ENCODE peak calls at places on chromosomes 5 and 9, in seven cellular contexts. One of them, this sample, is unnamed.
A peak's percentile ranks its signal among the peaks of the same experiment; 100 is the strongest.

GRCh38 chr9:124869466-124869985 is 7.6 kb downstream of the ARPC5L start:
- DNase-seq in sigmoid colon: no peak
- DNase-seq in psoas muscle: no peak
- DNase-seq in stomach: peak; percentile 43
- DNase-seq in esophagus squamous epithelium: no peak
- DNase-seq in cardiac muscle cell: peak; percentile 45
- DNase-seq in mammary epithelial cell: peak; percentile 48
- DNase-seq in this sample: peak; percentile 69

GRCh38 chr5:155408465-155408864 is 394.9 kb downstream of the KIF4B start:
- DNase-seq in sigmoid colon: no peak
- DNase-seq in cardiac muscle cell: no peak
- DNase-seq in psoas muscle: no peak
- DNase-seq in esophagus squamous epithelium: no peak
- DNase-seq in mammary epithelial cell: no peak
- DNase-seq in stomach: no peak
- DNase-seq in this sample: no peak

GRCh38 chr9:109289931-109290330 is 30.9 kb downstream of the EPB41L4B start:
- DNase-seq in sigmoid colon: no peak
- DNase-seq in stomach: no peak
- DNase-seq in mammary epithelial cell: no peak
- DNase-seq in cardiac muscle cell: no peak
- DNase-seq in esophagus squamous epithelium: no peak
- DNase-seq in psoas muscle: no peak
- DNase-seq in this sample: no peak

GRCh38 chr5:155260798-155261197 is 247.2 kb downstream of the KIF4B start:
- DNase-seq in mammary epithelial cell: no peak
- DNase-seq in stomach: no peak
- DNase-seq in psoas muscle: no peak
- DNase-seq in cardiac muscle cell: peak; percentile 58
- DNase-seq in sigmoid colon: no peak
- DNase-seq in esophagus squamous epithelium: no peak
- DNase-seq in this sample: no peak

GRCh38 chr5:149583394-149583793 is 2.1 kb downstream of the ARHGEF37 start:
- DNase-seq in esophagus squamous epithelium: no peak
- DNase-seq in sigmoid colon: no peak
- DNase-seq in stomach: peak; percentile 76
- DNase-seq in mammary epithelial cell: no peak
- DNase-seq in cardiac muscle cell: no peak
- DNase-seq in psoas muscle: no peak
- DNase-seq in this sample: no peak

GRCh38 chr9:2053883-2054845 is 39.0 kb downstream of the SMARCA2 start:
- DNase-seq in mammary epithelial cell: peak; percentile 26
- DNase-seq in cardiac muscle cell: no peak
- DNase-seq in sigmoid colon: peak; percentile 80
- DNase-seq in esophagus squamous epithelium: no peak
- DNase-seq in psoas muscle: no peak
- DNase-seq in stomach: peak; percentile 33
- DNase-seq in this sample: no peak

GRCh38 chr5:15170173-15170572 is 298.6 kb upstream of the ANKH start:
- DNase-seq in sigmoid colon: no peak
- DNase-seq in stomach: no peak
- DNase-seq in mammary epithelial cell: no peak
- DNase-seq in esophagus squamous epithelium: no peak
- DNase-seq in psoas muscle: no peak
- DNase-seq in cardiac muscle cell: no peak
- DNase-seq in this sample: no peak

GRCh38 chr9:13896922-13897835 is 416.8 kb downstream of the NFIB start:
- DNase-seq in cardiac muscle cell: no peak
- DNase-seq in mammary epithelial cell: no peak
- DNase-seq in esophagus squamous epithelium: no peak
- DNase-seq in sigmoid colon: no peak
- DNase-seq in psoas muscle: no peak
- DNase-seq in stomach: no peak
- DNase-seq in this sample: no peak

GRCh38 chr9:16000826-16001225 is 448.0 kb downstream of the CCDC171 start:
- DNase-seq in cardiac muscle cell: no peak
- DNase-seq in mammary epithelial cell: no peak
- DNase-seq in sigmoid colon: no peak
- DNase-seq in esophagus squamous epithelium: no peak
- DNase-seq in psoas muscle: no peak
- DNase-seq in stomach: no peak
- DNase-seq in this sample: no peak

GRCh38 chr9:104118916-104119315 is 24.8 kb downstream of the SMC2 start:
- DNase-seq in psoas muscle: no peak
- DNase-seq in esophagus squamous epithelium: no peak
- DNase-seq in sigmoid colon: no peak
- DNase-seq in mammary epithelial cell: no peak
- DNase-seq in cardiac muscle cell: no peak
- DNase-seq in stomach: no peak
- DNase-seq in this sample: no peak

GRCh38 chr5:675111-675875 is 17.9 kb downstream of the TPPP start:
- DNase-seq in psoas muscle: peak; percentile 13
- DNase-seq in mammary epithelial cell: no peak
- DNase-seq in cardiac muscle cell: no peak
- DNase-seq in stomach: peak; percentile 21
- DNase-seq in esophagus squamous epithelium: no peak
- DNase-seq in sigmoid colon: peak; percentile 59
- DNase-seq in this sample: no peak

GRCh38 chr5:122310886-122311285 is 1.2 kb upstream of the SNCAIP start:
- DNase-seq in sigmoid colon: no peak
- DNase-seq in psoas muscle: peak; percentile 23
- DNase-seq in esophagus squamous epithelium: no peak
- DNase-seq in mammary epithelial cell: no peak
- DNase-seq in stomach: no peak
- DNase-seq in cardiac muscle cell: no peak
- DNase-seq in this sample: no peak

GRCh38 chr9:90035471-90035870 is 430.7 kb downstream of the GADD45G start:
- DNase-seq in mammary epithelial cell: no peak
- DNase-seq in psoas muscle: no peak
- DNase-seq in stomach: no peak
- DNase-seq in sigmoid colon: no peak
- DNase-seq in cardiac muscle cell: no peak
- DNase-seq in esophagus squamous epithelium: no peak
- DNase-seq in this sample: no peak

GRCh38 chr9:34636791-34637355 is 714 bp downstream of the SIGMAR1 start:
- DNase-seq in stomach: peak; percentile 39
- DNase-seq in psoas muscle: no peak
- DNase-seq in esophagus squamous epithelium: no peak
- DNase-seq in cardiac muscle cell: no peak
- DNase-seq in mammary epithelial cell: no peak
- DNase-seq in sigmoid colon: no peak
- DNase-seq in this sample: peak; percentile 51

GRCh38 chr5:136799806-136800372 is 434.5 kb upstream of the TRPC7 start:
- DNase-seq in esophagus squamous epithelium: no peak
- DNase-seq in stomach: no peak
- DNase-seq in cardiac muscle cell: no peak
- DNase-seq in mammary epithelial cell: no peak
- DNase-seq in sigmoid colon: no peak
- DNase-seq in psoas muscle: no peak
- DNase-seq in this sample: no peak

GRCh38 chr5:136805466-136805865 is 440.1 kb upstream of the TRPC7 start:
- DNase-seq in esophagus squamous epithelium: no peak
- DNase-seq in cardiac muscle cell: no peak
- DNase-seq in stomach: no peak
- DNase-seq in psoas muscle: no peak
- DNase-seq in mammary epithelial cell: no peak
- DNase-seq in sigmoid colon: no peak
- DNase-seq in this sample: no peak

DNA sequence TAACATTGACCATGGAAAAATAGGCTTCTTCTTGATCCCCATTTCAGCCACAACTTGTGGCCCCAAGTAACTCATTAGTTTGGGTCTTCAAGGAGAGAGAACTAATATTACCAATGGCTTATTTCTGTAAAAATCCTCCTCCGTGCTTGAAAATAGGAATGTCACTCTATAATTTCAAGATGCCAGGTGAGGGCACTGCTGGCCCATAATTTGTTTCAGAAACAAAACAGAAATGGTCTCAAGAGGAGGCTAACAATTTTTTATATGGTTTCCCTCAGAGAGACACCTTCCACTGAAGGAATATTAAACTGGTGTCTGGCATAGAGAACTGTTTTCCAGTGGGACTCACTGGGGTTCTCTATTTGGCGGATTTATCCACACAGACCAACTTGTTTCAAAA is 437.0 kb upstream of the TRPC7 start:
- DNase-seq in sigmoid colon: no peak
- DNase-seq in cardiac muscle cell: peak; percentile 5
- DNase-seq in esophagus squamous epithelium: no peak
- DNase-seq in mammary epithelial cell: peak; percentile 14
- DNase-seq in stomach: no peak
- DNase-seq in psoas muscle: no peak
- DNase-seq in this sample: peak; percentile 32
- TF ChIP-seq CTCF in sigmoid colon: no peak
- TF ChIP-seq CTCF in cardiac muscle cell: peak; percentile 31
- TF ChIP-seq CTCF in esophagus squamous epithelium: no peak
- TF ChIP-seq CTCF in mammary epithelial cell: peak; percentile 10
- TF ChIP-seq CTCF in stomach: no peak
- TF ChIP-seq CTCF in psoas muscle: peak; percentile 40
- TF ChIP-seq CTCF in this sample: no peak

DNA sequence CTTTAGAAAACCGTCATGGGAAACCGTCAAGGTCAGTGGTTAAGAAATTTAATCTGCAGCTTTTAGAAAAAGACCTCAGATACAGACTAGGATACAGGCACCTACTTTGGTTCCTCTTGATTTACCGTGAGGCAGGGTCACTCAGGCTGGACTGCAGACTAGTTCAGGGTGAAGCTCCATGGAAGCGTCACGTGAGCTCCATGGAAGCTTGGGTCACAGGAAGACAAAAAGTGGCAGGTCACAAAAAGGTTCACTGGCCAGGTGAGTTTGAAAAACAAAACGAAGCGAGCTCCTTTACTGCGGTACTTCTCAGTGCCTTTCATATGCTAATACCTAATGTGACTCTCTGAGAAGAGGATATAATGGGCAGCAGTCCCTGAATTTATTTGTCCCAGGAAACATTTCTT is 43.0 kb downstream of the PRRC2B start:
- DNase-seq in mammary epithelial cell: no peak
- DNase-seq in esophagus squamous epithelium: no peak
- DNase-seq in cardiac muscle cell: no peak
- DNase-seq in stomach: no peak
- DNase-seq in sigmoid colon: peak; percentile 17
- DNase-seq in psoas muscle: no peak
- DNase-seq in this sample: no peak
- H3K27ac ChIP-seq in mammary epithelial cell: no peak overlapping the region
- H3K27ac ChIP-seq in esophagus squamous epithelium: no peak overlapping the region
- H3K27ac ChIP-seq in cardiac muscle cell: no peak overlapping the region
- H3K27ac ChIP-seq in stomach: no peak overlapping the region
- H3K27ac ChIP-seq in sigmoid colon: no peak overlapping the region
- H3K27ac ChIP-seq in psoas muscle: peak overlapping the region; percentile 6
- H3K27ac ChIP-seq in this sample: no peak overlapping the region

GRCh38 chr5:44275329-44275728 is 113.9 kb downstream of the FGF10 start:
- DNase-seq in sigmoid colon: no peak
- DNase-seq in psoas muscle: no peak
- DNase-seq in mammary epithelial cell: no peak
- DNase-seq in cardiac muscle cell: no peak
- DNase-seq in esophagus squamous epithelium: no peak
- DNase-seq in stomach: no peak
- DNase-seq in this sample: no peak

GRCh38 chr5:44275908-44276307 is 113.3 kb downstream of the FGF10 start:
- DNase-seq in psoas muscle: no peak
- DNase-seq in cardiac muscle cell: no peak
- DNase-seq in sigmoid colon: no peak
- DNase-seq in stomach: no peak
- DNase-seq in esophagus squamous epithelium: no peak
- DNase-seq in mammary epithelial cell: no peak
- DNase-seq in this sample: no peak
- TF ChIP-seq CTCF in psoas muscle: no peak
- TF ChIP-seq CTCF in cardiac muscle cell: no peak
- TF ChIP-seq CTCF in sigmoid colon: no peak
- TF ChIP-seq CTCF in stomach: no peak
- TF ChIP-seq CTCF in esophagus squamous epithelium: no peak
- TF ChIP-seq CTCF in mammary epithelial cell: no peak
- TF ChIP-seq CTCF in this sample: no peak

GRCh38 chr5:95840969-95841368 is 18.4 kb upstream of the GLRX start:
- DNase-seq in cardiac muscle cell: no peak
- DNase-seq in esophagus squamous epithelium: no peak
- DNase-seq in mammary epithelial cell: no peak
- DNase-seq in psoas muscle: no peak
- DNase-seq in stomach: no peak
- DNase-seq in sigmoid colon: no peak
- DNase-seq in this sample: no peak
- H3K27ac ChIP-seq in cardiac muscle cell: no peak overlapping the region
- H3K27ac ChIP-seq in esophagus squamous epithelium: peak overlapping the region; percentile 38
- H3K27ac ChIP-seq in mammary epithelial cell: no peak overlapping the region
- H3K27ac ChIP-seq in psoas muscle: peak overlapping the region; percentile 76
- H3K27ac ChIP-seq in stomach: peak overlapping the region; percentile 84
- H3K27ac ChIP-seq in sigmoid colon: peak overlapping the region; percentile 57
- H3K27ac ChIP-seq in this sample: no peak overlapping the region

GRCh38 chr9:35659340-35659739 is 1.2 kb downstream of the CCDC107 start:
- DNase-seq in sigmoid colon: peak; percentile 82
- DNase-seq in psoas muscle: no peak
- DNase-seq in cardiac muscle cell: no peak
- DNase-seq in mammary epithelial cell: peak; percentile 71
- DNase-seq in esophagus squamous epithelium: no peak
- DNase-seq in stomach: no peak
- DNase-seq in this sample: no peak

GRCh38 chr9:35661756-35662350 is 3.1 kb downstream of the ARHGEF39 start:
- DNase-seq in mammary epithelial cell: no peak
- DNase-seq in esophagus squamous epithelium: no peak
- DNase-seq in cardiac muscle cell: no peak
- DNase-seq in stomach: no peak
- DNase-seq in psoas muscle: no peak
- DNase-seq in sigmoid colon: no peak
- DNase-seq in this sample: no peak

GRCh38 chr9:35658894-35659220 is 765 bp downstream of the CCDC107 start:
- DNase-seq in mammary epithelial cell: peak; percentile 54
- DNase-seq in stomach: no peak
- DNase-seq in cardiac muscle cell: no peak
- DNase-seq in psoas muscle: peak; percentile 59
- DNase-seq in sigmoid colon: peak; percentile 84
- DNase-seq in esophagus squamous epithelium: no peak
- DNase-seq in this sample: no peak

GRCh38 chr9:35662437-35662836 is 2.6 kb downstream of the ARHGEF39 start:
- DNase-seq in cardiac muscle cell: no peak
- DNase-seq in esophagus squamous epithelium: no peak
- DNase-seq in sigmoid colon: no peak
- DNase-seq in mammary epithelial cell: no peak
- DNase-seq in psoas muscle: no peak
- DNase-seq in stomach: no peak
- DNase-seq in this sample: no peak

GRCh38 chr9:35660966-35661413 is 2.9 kb downstream of the CCDC107 start:
- DNase-seq in esophagus squamous epithelium: no peak
- DNase-seq in stomach: peak; percentile 65
- DNase-seq in psoas muscle: no peak
- DNase-seq in sigmoid colon: peak; percentile 80
- DNase-seq in mammary epithelial cell: no peak
- DNase-seq in cardiac muscle cell: peak; percentile 78
- DNase-seq in this sample: no peak
- TF ChIP-seq CTCF in esophagus squamous epithelium: no peak
- TF ChIP-seq CTCF in stomach: peak; percentile 51
- TF ChIP-seq CTCF in psoas muscle: peak; percentile 50
- TF ChIP-seq CTCF in sigmoid colon: peak; percentile 34
- TF ChIP-seq CTCF in mammary epithelial cell: peak; percentile 26
- TF ChIP-seq CTCF in cardiac muscle cell: peak; percentile 37
- TF ChIP-seq CTCF in this sample: peak; percentile 54

This sample was measured in RWPE1.